ENCODE peak calls at places on chromosomes 3 and 15, in eight cellular contexts. K is cardiac muscle cell, Z is astrocyte of the spinal cord, P is mesothelial cell of epicardium, U is GM06990, E is fibroblast of villous mesenchyme, F is AG04449, H is A549. I is an unnamed sample.

GRCh38 chr15:77032052-77032646 is 37.2 kb downstream of the PSTPIP1 start:
- DNase-seq in F (no peak), P (peak; percentile 14), H (no peak), Z (no peak), U (no peak), E (no peak), K (no peak), I (no peak)

GRCh38 chr15:75027551-75027950 is 4.2 kb downstream of the PPCDC start:
- DNase-seq in Z (no peak), U (no peak), K (no peak), F (no peak), H (no peak), E (no peak), P (no peak), I (no peak)

GRCh38 chr3:195900426-195901355 is 7.7 kb downstream of the TNK2 start:
- DNase-seq in U (peak; percentile 74), F (no peak), H (no peak), E (peak; percentile 45), P (no peak), Z (peak; percentile 72), K (peak; percentile 85), I (no peak)

GRCh38 chr15:74983725-74984231 is 11.6 kb upstream of the SCAMP5 start:
- DNase-seq in F (no peak), U (peak; percentile 44), K (no peak), Z (no peak), E (no peak), H (peak; percentile 40), P (no peak), I (no peak)

GRCh38 chr3:23654571-23654970 is 151.2 kb upstream of the UBE2E1 start:
- DNase-seq in K (no peak), U (peak; percentile 66), P (no peak), E (no peak), Z (no peak), H (no peak), F (no peak), I (no peak)

GRCh38 chr3:75781079-75781745 is 4.1 kb downstream of the ZNF717 start:
- DNase-seq in E (peak; percentile 3), Z (no peak), H (no peak), K (peak; percentile 4), P (no peak), F (no peak), U (peak; percentile 34), I (no peak)

GRCh38 chr3:112090899-112091586 is 4.9 kb downstream of the C3orf52 start:
- DNase-seq in K (no peak), E (peak; percentile 8), P (no peak), H (no peak), F (no peak), Z (no peak), U (no peak), I (no peak)

GRCh38 chr15:52527898-52528464 is 699 bp downstream of the MYO5A start:
- DNase-seq in K (peak; percentile 25), Z (peak; percentile 38), U (no peak), F (no peak), E (no peak), P (no peak), H (peak; percentile 34), I (no peak)

GRCh38 chr3:186514296-186515002 is 29.7 kb downstream of the CRYGS start:
- DNase-seq in Z (no peak), F (no peak), E (no peak), K (no peak), P (no peak), U (no peak), H (peak; percentile 14), I (no peak)

GRCh38 chr3:78858910-78859309 is 908.9 kb downstream of the ROBO1 start:
- DNase-seq in U (no peak), E (no peak), H (no peak), P (no peak), Z (no peak), F (no peak), K (no peak), I (no peak)

GRCh38 chr3:188241883-188242282 is 87.9 kb downstream of the LPP start:
- DNase-seq in P (no peak), H (no peak), K (no peak), E (no peak), F (no peak), U (no peak), Z (no peak), I (no peak)

GRCh38 chr15:99348412-99348811 is 97.1 kb downstream of the LRRC28 start:
- DNase-seq in K (no peak), U (no peak), P (no peak), Z (no peak), F (no peak), E (no peak), H (no peak), I (no peak)

GRCh38 chr15:67839358-67839928 is 402 bp downstream of the RNU6-1 start:
- DNase-seq in E (peak; percentile 43), P (no peak), U (no peak), Z (peak; percentile 75), H (peak; percentile 76), F (no peak), K (peak; percentile 58), I (no peak)

GRCh38 chr15:67839929-67840746 is at the start of gene RNU6-1:
- DNase-seq in U (peak; percentile 99), F (peak; percentile 52), Z (peak; percentile 95), K (peak; percentile 95), H (peak; percentile 95), P (peak; percentile 84), E (peak; percentile 93), I (peak; percentile 78)

GRCh38 chr15:67836955-67837354 is 2.9 kb downstream of the RNU6-1 start:
- DNase-seq in U (no peak), Z (no peak), K (no peak), F (no peak), H (no peak), P (no peak), E (no peak), I (no peak)

GRCh38 chr15:67840747-67841634 is 1.1 kb upstream of the RNU6-1 start:
- DNase-seq in Z (peak; percentile 55), E (peak; percentile 47), U (no peak), K (peak; percentile 53), H (peak; percentile 52), F (no peak), P (no peak), I (no peak)

GRCh38 chr15:67838789-67839332 is 984 bp downstream of the RNU6-1 start:
- DNase-seq in P (peak; percentile 69), K (peak; percentile 69), F (no peak), H (no peak), Z (peak; percentile 25), E (peak; percentile 38), U (no peak), I (no peak)
- TF ChIP-seq CTCF in P (no peak), K (no peak), F (no peak), H (no peak), Z (no peak), E (no peak), U (no peak), I (no peak)

GRCh38 chr3:152518346-152518745 is 249.6 kb downstream of the MBNL1 start:
- DNase-seq in K (no peak), P (no peak), U (no peak), E (no peak), F (no peak), Z (no peak), H (no peak), I (no peak)
- TF ChIP-seq CTCF in K (no peak), P (no peak), U (no peak), E (no peak), F (no peak), Z (no peak), H (no peak), I (no peak)

GRCh38 chr15:40100133-40100946 is 8.3 kb downstream of the BMF start:
- DNase-seq in Z (no peak), E (no peak), P (no peak), U (no peak), K (no peak), H (no peak), F (no peak), I (no peak)

GRCh38 chr15:40103864-40104271 is 4.8 kb downstream of the BMF start:
- DNase-seq in E (no peak), Z (no peak), P (no peak), H (no peak), K (no peak), F (no peak), U (no peak), I (no peak)

GRCh38 chr15:40103124-40103858 is 5.4 kb downstream of the BMF start:
- DNase-seq in K (peak; percentile 64), F (no peak), E (peak; percentile 92), U (no peak), P (peak; percentile 70), Z (peak; percentile 80), H (no peak), I (no peak)

GRCh38 chr15:40098489-40099261 is 10.0 kb downstream of the BMF start:
- DNase-seq in P (no peak), E (peak; percentile 97), U (peak; percentile 85), Z (peak; percentile 94), K (peak; percentile 88), H (peak; percentile 83), F (peak; percentile 80), I (no peak)

GRCh38 chr15:40100947-40101905 is 7.5 kb downstream of the BMF start:
- DNase-seq in F (no peak), H (no peak), P (no peak), Z (no peak), E (no peak), U (no peak), K (no peak), I (no peak)
- TF ChIP-seq CTCF in F (no peak), H (no peak), P (no peak), Z (no peak), E (no peak), U (no peak), K (no peak), I (no peak)

DNA sequence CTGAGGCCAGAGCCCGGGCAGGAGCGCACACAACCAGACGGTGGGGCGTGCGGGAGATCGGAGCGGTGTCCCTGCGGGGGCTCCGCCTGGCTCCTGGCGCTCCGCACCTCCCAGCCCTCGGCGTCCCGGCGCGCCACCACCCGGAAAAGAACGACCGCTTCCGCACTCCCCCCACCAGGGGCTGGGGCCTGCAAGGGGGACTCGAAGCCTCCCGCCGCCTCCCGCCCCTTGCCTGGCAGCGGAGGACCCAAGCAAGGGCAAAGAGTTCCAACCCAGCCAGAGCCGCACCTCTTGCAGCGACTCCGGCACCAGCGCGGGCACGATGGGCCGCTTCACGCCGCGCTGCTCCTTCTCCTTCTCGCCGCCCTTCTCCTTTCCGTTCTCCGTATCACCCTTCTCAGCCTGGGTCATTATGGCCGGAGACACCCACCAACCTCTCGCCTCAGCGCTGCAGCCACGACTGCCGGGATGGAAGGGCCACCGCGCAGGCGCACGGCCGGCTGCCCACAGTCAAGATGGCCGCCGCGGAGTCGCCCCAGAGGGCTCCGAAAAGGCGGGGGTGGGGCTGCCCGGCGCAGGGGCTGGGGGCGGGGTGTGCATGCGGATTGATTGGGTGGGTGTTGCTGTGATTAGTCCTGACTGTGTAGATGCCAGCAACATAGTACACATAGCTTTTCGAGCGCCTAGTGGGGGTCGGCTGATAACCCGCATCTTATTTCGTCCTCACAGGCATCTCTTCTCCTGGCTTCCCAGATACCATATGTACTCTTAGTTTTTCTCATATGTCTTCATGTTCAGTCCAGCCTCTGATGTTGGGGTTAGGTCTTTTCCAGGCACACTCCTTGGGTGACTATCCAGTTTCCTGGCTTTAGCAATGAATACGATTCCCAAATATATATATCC is at the start of gene ACTR8:
- DNase-seq in F (no peak), K (peak; percentile 92), P (peak; percentile 75), E (peak; percentile 87), H (peak; percentile 76), U (peak; percentile 92), Z (peak; percentile 85), I (peak; percentile 48)
- TF ChIP-seq CTCF in F (peak; percentile 22), K (no peak), P (no peak), E (peak; percentile 37), H (no peak), U (peak; percentile 5), Z (no peak), I (no peak)

GRCh38 chr3:182621435-182622240 is 171.7 kb upstream of the ATP11B start:
- DNase-seq in K (no peak), Z (no peak), F (no peak), U (no peak), H (no peak), P (no peak), E (no peak), I (no peak)
- TF ChIP-seq CTCF in K (peak; percentile 21), Z (peak; percentile 54), F (no peak), U (peak; percentile 33), H (peak; percentile 22), P (peak; percentile 25), E (peak; percentile 17), I (no peak)

I was measured in omental fat pad.